ENCODE peak calls at places on chromosomes 3 and 15, in seven cellular contexts. S is AG04449, F is neural progenitor cell, D is gastrocnemius medialis, B is choroid plexus epithelial cell, E is epithelial cell of esophagus, P is suprapubic skin. K is an unnamed sample.

GRCh38 chr3:194779729-194780224 is 94.1 kb downstream of the FAM43A start:
- DNase-seq in S (no peak), F (no peak), D (no peak), B (peak), E (no peak), P (no peak), K (no peak)

GRCh38 chr3:124007186-124007585 is 15.3 kb upstream of the ROPN1 start:
- DNase-seq in S (no peak), F (no peak), D (no peak), B (no peak), E (no peak), P (no peak), K (no peak)

GRCh38 chr3:178445139-178445538 is 91.1 kb upstream of the KCNMB2 start:
- DNase-seq in S (no peak), F (no peak), D (no peak), B (no peak), E (peak), P (no peak), K (no peak)

GRCh38 chr3:29026301-29026700 is 254.6 kb upstream of the RBMS3 start:
- DNase-seq in S (no peak), F (no peak), D (no peak), B (no peak), E (no peak), P (no peak), K (no peak)

GRCh38 chr3:20041197-20041780 is 1.0 kb downstream of the KAT2B start:
- DNase-seq in S (no peak), F (peak), D (peak), B (peak), E (peak), P (peak), K (peak)

GRCh38 chr3:52291508-52292181 is 4.0 kb downstream of the GLYCTK start:
- DNase-seq in S (no peak), F (peak), D (no peak), B (peak), E (peak), P (no peak), K (no peak)

GRCh38 chr15:97708252-97708651 is 252.3 kb upstream of the ARRDC4 start:
- DNase-seq in S (no peak), F (no peak), D (no peak), B (no peak), E (no peak), P (no peak), K (no peak)

GRCh38 chr3:97990624-97991277 is 18.5 kb upstream of the RIOX2 start:
- DNase-seq in S (no peak), F (no peak), D (no peak), B (no peak), E (no peak), P (no peak), K (no peak)

GRCh38 chr15:26028086-26028740 is 165.1 kb upstream of the ATP10A start:
- DNase-seq in S (peak), F (no peak), D (no peak), B (no peak), E (no peak), P (peak), K (no peak)

GRCh38 chr3:156448300-156448699 is 106.6 kb downstream of the SSR3 start:
- DNase-seq in S (no peak), F (peak), D (no peak), B (peak), E (peak), P (no peak), K (no peak)

GRCh38 chr3:55750525-55750924 is 263.4 kb upstream of the WNT5A start:
- DNase-seq in S (peak), F (no peak), D (no peak), B (peak), E (peak), P (no peak), K (peak)

GRCh38 chr3:136343873-136344281 is 93.7 kb downstream of the PCCB start:
- DNase-seq in S (peak), F (no peak), D (peak), B (peak), E (peak), P (peak), K (peak)

GRCh38 chr3:11170052-11170770 is 15.9 kb downstream of the HRH1 start:
- DNase-seq in S (no peak), F (no peak), D (no peak), B (peak), E (no peak), P (no peak), K (no peak)

GRCh38 chr3:13866406-13866965 is 13.4 kb downstream of the WNT7A start:
- DNase-seq in S (no peak), F (no peak), D (no peak), B (peak), E (no peak), P (no peak), K (no peak)

GRCh38 chr15:65369651-65370050 is 8.2 kb downstream of the IGDCC3 start:
- DNase-seq in S (no peak), F (no peak), D (no peak), B (no peak), E (no peak), P (no peak), K (no peak)

GRCh38 chr3:161420746-161421145 is 49.4 kb upstream of the SPTSSB start:
- DNase-seq in S (no peak), F (peak), D (no peak), B (peak), E (peak), P (no peak), K (no peak)

GRCh38 chr15:75203017-75203907 is 1.6 kb downstream of the C15orf39 start:
- DNase-seq in S (no peak), F (peak), D (no peak), B (peak), E (peak), P (no peak), K (peak)

GRCh38 chr15:75200765-75201608 is 695 bp upstream of the C15orf39 start:
- DNase-seq in S (no peak), F (peak), D (no peak), B (peak), E (peak), P (no peak), K (no peak)

GRCh38 chr15:75203908-75204263 is 2.2 kb downstream of the C15orf39 start:
- DNase-seq in S (no peak), F (no peak), D (no peak), B (no peak), E (no peak), P (no peak), K (no peak)

GRCh38 chr15:75201609-75202250 is at the start of gene C15orf39:
- DNase-seq in S (no peak), F (peak), D (peak), B (peak), E (peak), P (no peak), K (peak)

DNA sequence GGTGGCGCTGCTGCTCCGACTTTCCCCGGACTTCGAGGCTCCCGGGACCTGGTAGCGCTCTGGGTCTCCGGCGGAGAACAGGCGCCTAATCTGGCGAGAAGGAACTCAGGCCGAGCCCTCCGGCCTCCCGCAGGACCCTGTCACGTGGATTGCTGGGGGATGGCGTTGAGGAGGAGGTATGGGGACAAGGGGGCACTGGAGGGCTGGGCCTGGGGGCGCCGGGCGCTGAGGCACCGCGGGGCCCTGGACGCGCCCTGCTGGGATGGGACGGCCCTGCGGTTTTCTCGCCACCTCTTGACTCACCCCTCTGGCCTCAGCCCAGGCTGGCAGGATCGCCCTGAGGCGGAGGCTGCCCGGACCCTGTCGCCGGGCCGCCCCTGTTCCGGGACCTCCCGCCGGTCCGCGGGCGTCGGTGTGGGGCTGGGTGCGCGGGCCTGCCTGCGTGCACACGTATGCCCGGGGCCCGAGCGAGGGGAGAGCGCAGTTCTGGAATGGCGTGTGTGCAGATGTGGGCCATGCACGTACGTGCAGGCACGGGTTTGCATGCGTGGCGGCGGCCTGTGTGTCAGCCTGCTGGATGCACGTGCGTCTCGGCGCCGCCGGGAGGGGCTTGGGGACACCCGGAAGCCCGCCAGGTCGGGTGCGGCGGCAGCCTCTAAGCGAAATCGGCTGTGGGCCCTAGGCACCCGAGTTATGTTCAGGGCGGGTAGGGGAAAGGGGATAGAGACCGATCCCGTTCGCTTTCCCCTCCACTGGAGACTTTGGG is 752 bp downstream of the C15orf39 start:
- DNase-seq in S (peak), F (peak), D (peak), B (peak), E (peak), P (peak), K (peak)
- TF ChIP-seq CTCF in S (no peak), F (peak), D (no peak), B (no peak), E (no peak), P (peak), K (no peak)

DNA sequence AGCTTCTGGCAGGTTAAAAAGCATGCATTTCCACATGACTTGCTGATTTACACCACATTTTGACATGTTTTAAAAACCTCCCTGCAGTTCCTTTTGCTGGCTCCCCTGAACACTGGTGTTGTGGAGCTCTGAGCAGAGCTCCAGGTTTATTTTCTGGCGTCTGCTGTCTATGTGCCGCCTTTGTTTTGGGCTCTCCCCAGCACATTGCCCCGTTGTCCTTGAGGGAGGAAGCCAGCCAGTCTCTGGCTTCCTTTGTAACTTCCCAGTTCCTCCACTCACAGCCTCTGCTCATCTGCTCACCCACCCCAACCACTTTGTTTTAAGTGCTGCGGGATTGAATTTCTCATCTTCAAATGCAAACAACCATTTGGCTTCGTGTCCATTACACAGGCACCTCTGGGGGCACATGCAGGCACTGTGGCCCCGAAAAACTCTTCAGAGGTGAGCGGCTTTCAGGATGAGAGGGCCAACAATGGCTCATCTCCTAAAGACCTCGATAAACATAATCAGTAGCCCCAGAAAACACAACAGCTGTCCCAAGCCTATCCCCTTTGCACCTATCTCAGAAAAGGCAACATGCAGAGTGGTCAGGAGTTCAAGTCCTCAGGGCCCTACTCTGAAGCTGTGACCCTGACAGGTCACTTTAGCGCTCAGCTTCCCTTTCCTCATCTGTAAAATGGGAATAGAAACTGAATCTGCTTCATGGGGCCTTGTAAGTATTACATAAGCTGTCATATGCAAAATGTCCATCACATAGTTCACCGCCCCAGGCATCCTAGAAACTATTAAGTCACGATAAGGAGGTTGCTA is 1.4 kb upstream of the MEF2A start:
- DNase-seq in S (no peak), F (peak), D (peak), B (peak), E (peak), P (no peak), K (peak)
- H3K4me3 ChIP-seq in S (peak), F (peak), D (peak), B (peak), E (peak), P (peak), K (peak)

DNA sequence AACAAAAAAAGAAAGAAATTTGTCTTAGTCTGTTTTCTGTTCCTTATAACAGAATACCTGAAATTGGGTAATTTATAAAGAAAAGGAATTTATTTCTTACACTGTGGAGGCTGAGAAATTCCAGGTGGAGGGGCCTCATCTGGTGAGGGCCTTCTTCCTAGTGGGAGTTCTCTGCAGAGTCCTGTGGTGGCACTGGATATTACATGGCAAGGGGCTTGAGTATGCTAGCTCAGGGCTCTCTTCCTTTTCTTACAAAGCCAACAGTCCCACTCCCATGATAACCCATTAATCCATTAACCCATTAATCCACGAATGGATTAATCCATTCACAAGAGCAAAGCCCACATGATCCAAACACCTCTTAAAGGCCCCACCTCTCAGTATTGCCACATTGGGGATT is 2.9 kb upstream of the SATB1 start:
- DNase-seq in S (no peak), F (peak), D (no peak), B (no peak), E (no peak), P (no peak), K (no peak)
- TF ChIP-seq CTCF in S (no peak), F (no peak), D (no peak), B (no peak), E (no peak), P (no peak), K (no peak)

DNA sequence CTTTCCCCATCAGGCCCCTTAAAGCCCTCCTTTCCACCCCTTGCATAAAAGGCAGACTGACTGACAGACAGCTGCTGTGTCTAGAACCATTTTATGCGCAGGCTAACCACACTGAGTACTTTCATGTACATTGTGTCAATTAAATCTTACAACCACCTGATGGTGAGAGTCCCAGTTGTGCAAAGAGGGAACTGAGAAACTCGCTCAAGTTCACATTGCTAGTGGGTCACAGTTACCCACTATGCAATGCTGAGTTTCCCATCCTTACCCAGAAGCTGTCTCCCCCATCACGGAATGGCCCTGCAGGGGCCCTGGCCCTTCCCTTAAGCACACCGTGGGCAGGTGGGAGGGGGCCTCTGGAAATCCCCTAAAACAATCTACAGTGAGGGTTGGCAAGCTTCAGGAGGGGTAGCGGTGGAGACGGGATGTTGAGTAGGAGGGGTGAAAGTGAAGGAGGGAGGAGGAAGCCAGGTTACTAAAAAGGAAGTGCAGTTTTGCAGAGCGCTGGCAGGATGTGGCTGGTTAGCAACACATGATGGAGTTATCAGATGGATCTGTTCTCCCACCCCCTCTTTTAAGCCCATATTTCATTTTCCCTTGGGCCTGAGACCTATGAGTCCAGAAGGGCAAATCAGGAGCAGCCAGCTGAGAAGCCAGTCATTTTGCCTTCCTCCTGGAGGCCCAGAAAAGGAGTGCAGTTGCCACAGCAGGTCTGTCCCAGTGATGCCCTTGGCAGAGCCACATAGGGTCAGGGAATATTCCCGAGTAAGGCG is 30.0 kb downstream of the STARD5 start:
- DNase-seq in S (no peak), F (no peak), D (no peak), B (no peak), E (no peak), P (no peak), K (no peak)
- H3K4me3 ChIP-seq in S (no peak), F (no peak), D (no peak), B (no peak), E (no peak), P (no peak), K (no peak)

GRCh38 chr3:128845695-128846491 is 33.5 kb upstream of the ACAD9 start:
- DNase-seq in S (no peak), F (peak), D (peak), B (peak), E (peak), P (peak), K (peak)

GRCh38 chr3:128846501-128846900 is 32.9 kb upstream of the ACAD9 start:
- DNase-seq in S (no peak), F (no peak), D (no peak), B (no peak), E (no peak), P (no peak), K (no peak)

GRCh38 chr3:128847631-128848370 is 31.6 kb upstream of the ACAD9 start:
- DNase-seq in S (no peak), F (no peak), D (no peak), B (no peak), E (no peak), P (no peak), K (no peak)

GRCh38 chr3:128844502-128844901 is 34.9 kb upstream of the ACAD9 start:
- DNase-seq in S (no peak), F (no peak), D (no peak), B (no peak), E (no peak), P (no peak), K (no peak)

DNA sequence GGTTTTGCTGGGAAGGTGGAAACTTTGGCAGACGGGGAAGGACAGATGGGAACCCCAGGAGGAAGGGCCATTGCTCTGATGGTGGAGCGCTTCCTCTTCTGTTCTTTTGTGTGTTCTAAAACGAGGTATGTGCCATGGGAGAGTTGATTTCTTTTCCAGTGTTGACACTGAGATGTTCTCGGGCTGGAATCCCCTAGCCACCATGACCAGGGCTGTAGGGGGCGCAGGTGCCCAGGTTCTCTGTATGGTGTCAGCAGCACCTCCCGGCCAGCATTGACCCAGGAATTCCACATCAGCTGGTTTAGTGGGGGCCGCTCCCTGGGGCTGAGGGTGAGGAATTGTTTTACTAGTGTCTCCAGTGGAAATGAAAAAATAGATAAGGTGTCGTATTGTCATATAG is 34.3 kb upstream of the ACAD9 start:
- DNase-seq in S (no peak), F (peak), D (no peak), B (no peak), E (no peak), P (no peak), K (no peak)
- TF ChIP-seq CTCF in S (no peak), F (peak), D (no peak), B (peak), E (no peak), P (no peak), K (peak)

DNA sequence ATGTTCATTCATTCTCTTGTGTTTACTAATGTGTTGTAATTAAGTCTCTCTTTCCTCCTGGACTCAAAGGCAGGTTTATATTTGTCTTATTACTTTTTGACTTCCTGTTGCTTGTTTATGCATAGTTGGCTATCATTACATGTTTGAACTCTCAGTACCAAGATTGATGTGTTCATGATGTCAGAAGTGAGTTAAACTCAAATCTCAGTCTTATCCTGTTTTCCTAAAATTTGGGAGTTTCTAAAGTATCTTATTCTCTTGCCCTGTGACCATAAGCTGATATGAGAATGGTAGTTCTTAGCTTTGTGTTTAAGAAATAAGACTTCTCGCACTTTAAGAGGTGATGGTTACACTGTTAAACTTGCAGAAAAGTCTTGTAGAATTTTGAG is 5.2 kb downstream of the GLCE start:
- DNase-seq in S (no peak), F (no peak), D (no peak), B (no peak), E (peak), P (no peak), K (no peak)
- H3K4me3 ChIP-seq in S (no peak), F (no peak), D (no peak), B (no peak), E (no peak), P (no peak), K (no peak)

DNA sequence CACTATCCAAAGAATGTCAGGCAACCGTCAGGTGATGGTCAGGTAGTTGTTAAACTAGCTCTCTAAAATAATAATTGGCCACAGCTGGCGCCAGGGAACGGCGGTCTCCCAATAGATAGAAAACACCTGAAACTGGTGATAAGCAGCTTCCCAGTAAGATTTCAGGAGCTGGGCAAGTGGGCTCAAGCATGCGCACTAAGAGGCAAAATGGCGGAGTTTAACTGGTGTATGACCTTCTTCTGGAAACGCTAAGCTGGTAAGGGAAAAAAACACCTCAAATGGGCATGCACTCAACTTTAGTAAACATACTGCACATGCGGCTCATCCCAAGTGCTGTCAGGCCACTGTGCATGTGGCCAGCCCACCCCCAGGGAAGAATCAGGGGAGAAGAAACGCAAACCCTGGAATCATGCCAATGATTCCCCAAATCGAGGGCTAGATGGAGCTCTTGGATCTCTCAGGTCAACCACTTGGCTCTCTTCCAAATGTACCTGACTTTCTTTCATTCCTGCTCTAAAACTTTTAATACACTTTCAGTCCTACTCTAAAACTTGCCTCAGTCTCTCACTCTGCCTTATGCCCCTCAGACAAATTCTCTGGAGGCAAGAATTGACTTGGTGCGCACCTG is 195.0 kb downstream of the ZNF621 start:
- DNase-seq in S (no peak), F (peak), D (no peak), B (peak), E (peak), P (no peak), K (peak)
- TF ChIP-seq CTCF in S (no peak), F (peak), D (peak), B (peak), E (peak), P (peak), K (no peak)

K was measured in foreskin fibroblast.